ENCODE peak calls at places on chromosome 15, in ten cellular contexts. K is endodermal cell; X is RWPE2; N is uterus; H is spleen; U is WERI-Rb-1; P is CD8-positive, alpha-beta T cell; S is Peyer's patch; O is neural progenitor cell; Y is CD8-positive, alpha-beta memory T cell. I is an unnamed sample.
A peak's percentile ranks its signal among the peaks of the same experiment; 100 is the strongest.

GRCh38 chr15:63531586-63531985 is 27.2 kb downstream of the USP3 start:
- DNase-seq in Y (no peak), N (no peak), O (no peak), U (no peak), P (no peak), X (no peak), S (no peak), H (no peak), K (no peak), I (no peak)

GRCh38 chr15:71627188-71627587 is 183.2 kb upstream of the NR2E3 start:
- DNase-seq in Y (no peak), H (no peak), S (no peak), K (no peak), U (no peak), X (no peak), P (no peak), O (no peak), N (no peak), I (no peak)

GRCh38 chr15:56582785-56583184 is 117.8 kb upstream of the MNS1 start:
- DNase-seq in H (no peak), S (no peak), U (no peak), O (no peak), Y (no peak), K (no peak), P (no peak), N (no peak), X (no peak), I (no peak)

GRCh38 chr15:72503147-72503546 is 29.0 kb downstream of the ARIH1 start:
- DNase-seq in N (no peak), K (no peak), O (no peak), H (no peak), Y (no peak), U (no peak), S (no peak), P (no peak), X (no peak), I (no peak)

GRCh38 chr15:97736748-97737147 is 223.8 kb upstream of the ARRDC4 start:
- DNase-seq in Y (no peak), U (no peak), H (no peak), X (no peak), K (no peak), O (no peak), N (no peak), S (no peak), P (no peak), I (no peak)

GRCh38 chr15:98938804-98939203 is 68.8 kb downstream of the PGPEP1L start:
- DNase-seq in N (no peak), K (no peak), P (no peak), H (no peak), O (no peak), X (no peak), U (no peak), S (no peak), Y (no peak), I (no peak)

GRCh38 chr15:32716216-32716959 is 1.4 kb upstream of the GREM1 start:
- DNase-seq in Y (no peak), O (no peak), S (no peak), X (no peak), K (no peak), P (no peak), U (no peak), N (no peak), H (no peak), I (no peak)

GRCh38 chr15:57792729-57793449 is 86.4 kb downstream of the POLR2M start:
- DNase-seq in H (no peak), O (peak; percentile 27), U (no peak), Y (no peak), K (no peak), S (peak; percentile 73), X (no peak), P (no peak), N (no peak), I (peak; percentile 75)

GRCh38 chr15:52181938-52182780 is 9.0 kb downstream of the GNB5 start:
- DNase-seq in O (no peak), U (no peak), S (no peak), Y (no peak), H (no peak), P (no peak), N (no peak), K (no peak), X (no peak), I (no peak)

GRCh38 chr15:52392008-52392687 is 96.5 kb upstream of the MYO5C start:
- DNase-seq in N (no peak), H (no peak), U (no peak), K (peak; percentile 83), P (no peak), X (no peak), Y (no peak), O (no peak), S (no peak), I (peak; percentile 82)

GRCh38 chr15:26082833-26083174 is 219.7 kb upstream of the ATP10A start:
- DNase-seq in H (no peak), S (no peak), P (no peak), Y (no peak), U (peak; percentile 30), O (no peak), X (no peak), N (no peak), K (no peak), I (peak; percentile 30)

GRCh38 chr15:99704444-99704838 is 28.8 kb downstream of the LYSMD4 start:
- DNase-seq in O (peak; percentile 89), H (no peak), S (no peak), X (no peak), N (no peak), K (peak; percentile 58), Y (no peak), P (no peak), U (no peak), I (peak; percentile 88)

GRCh38 chr15:33852570-33852969 is 115.7 kb upstream of the CHRM5 start:
- DNase-seq in H (no peak), S (no peak), N (no peak), K (no peak), U (no peak), O (no peak), Y (no peak), P (no peak), X (no peak), I (peak; percentile 43)

GRCh38 chr15:91116379-91117067 is 16.5 kb downstream of the SV2B start:
- DNase-seq in N (no peak), H (no peak), K (peak; percentile 10), U (no peak), S (no peak), X (no peak), Y (no peak), P (no peak), O (no peak), I (peak; percentile 69)

GRCh38 chr15:49182128-49182527 is 12.1 kb downstream of the GALK2 start:
- DNase-seq in O (no peak), S (no peak), P (no peak), H (no peak), U (no peak), K (no peak), X (no peak), N (no peak), Y (no peak), I (no peak)

GRCh38 chr15:88897456-88898194 is 2.3 kb upstream of the HAPLN3 start:
- DNase-seq in Y (peak; percentile 65), O (peak; percentile 25), X (peak; percentile 95), P (peak; percentile 89), H (peak; percentile 94), U (peak; percentile 87), S (peak; percentile 63), K (peak; percentile 77), N (peak; percentile 87), I (peak; percentile 71)

GRCh38 chr15:40891810-40892448 is 2.3 kb upstream of the VPS18 start:
- DNase-seq in P (peak; percentile 28), Y (no peak), N (no peak), S (peak; percentile 71), U (peak; percentile 65), K (peak; percentile 84), H (no peak), O (peak; percentile 56), X (no peak), I (peak; percentile 72)

GRCh38 chr15:37289109-37289765 is 188.9 kb upstream of the MEIS2 start:
- DNase-seq in H (no peak), Y (no peak), U (peak; percentile 30), N (no peak), K (peak; percentile 61), O (peak; percentile 50), S (no peak), P (no peak), X (no peak), I (peak; percentile 18)

GRCh38 chr15:37291920-37292319 is 191.6 kb upstream of the MEIS2 start:
- DNase-seq in K (no peak), X (no peak), Y (no peak), N (no peak), O (no peak), P (no peak), H (no peak), S (no peak), U (no peak), I (peak; percentile 64)
- H3K36me3 ChIP-seq in K (no peaks in the 10 kb centered on the region), X (no peaks in the 10 kb centered on the region), Y (no peaks in the 10 kb centered on the region), N (no peaks in the 10 kb centered on the region), O (no peaks in the 10 kb centered on the region), P (no peaks in the 10 kb centered on the region), H (no peaks in the 10 kb centered on the region), S (no peaks in the 10 kb centered on the region), U (no peaks in the 10 kb centered on the region), I (no peaks in the 10 kb centered on the region)

GRCh38 chr15:65450556-65450955 is 27.8 kb upstream of the IGDCC4 start:
- DNase-seq in X (no peak), H (no peak), K (no peak), O (no peak), U (no peak), P (no peak), S (no peak), Y (no peak), N (no peak), I (no peak)
- H3K36me3 ChIP-seq in X (peaks cover 91% of the 10 kb centered on the region), H (peaks cover 97% of the 10 kb centered on the region), K (peaks cover 72% of the 10 kb centered on the region), O (peaks cover 16% of the 10 kb centered on the region), U (peaks cover 57% of the 10 kb centered on the region), P (peaks cover 46% of the 10 kb centered on the region), S (no peaks in the 10 kb centered on the region), Y (peaks cover 42% of the 10 kb centered on the region), N (no peaks in the 10 kb centered on the region), I (peaks cover 9% of the 10 kb centered on the region)

DNA sequence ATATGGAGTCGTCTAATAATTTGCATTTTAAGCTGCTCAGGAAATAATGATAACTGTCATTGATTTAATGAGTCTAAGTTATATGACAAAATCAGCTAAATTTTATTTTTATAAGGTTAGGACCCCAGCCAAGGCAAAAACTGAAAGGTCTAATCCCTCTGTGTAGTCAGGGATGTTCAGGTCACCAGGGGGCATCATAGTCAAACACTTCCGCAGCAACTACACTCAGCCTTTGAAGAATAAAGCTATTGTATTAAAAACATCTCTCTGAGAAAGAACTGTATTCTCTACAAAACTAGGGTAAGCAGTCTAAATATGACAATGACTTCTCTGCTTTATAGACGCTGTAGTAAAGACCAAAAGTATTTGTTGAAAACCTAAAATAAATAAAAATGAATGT is 15.0 kb downstream of the INTS14 start:
- DNase-seq in N (no peak), U (peak; percentile 18), S (no peak), O (peak; percentile 41), K (no peak), P (no peak), Y (no peak), X (no peak), H (no peak), I (no peak)
- H3K36me3 ChIP-seq in N (no peaks in the 10 kb centered on the region), U (peaks cover 59% of the 10 kb centered on the region), S (no peaks in the 10 kb centered on the region), O (peaks cover 14% of the 10 kb centered on the region), K (peaks cover 87% of the 10 kb centered on the region), P (peaks cover 45% of the 10 kb centered on the region), Y (peaks cover 60% of the 10 kb centered on the region), X (peaks cover 91% of the 10 kb centered on the region), H (peaks cover 100% of the 10 kb centered on the region), I (peaks cover 18% of the 10 kb centered on the region)

DNA sequence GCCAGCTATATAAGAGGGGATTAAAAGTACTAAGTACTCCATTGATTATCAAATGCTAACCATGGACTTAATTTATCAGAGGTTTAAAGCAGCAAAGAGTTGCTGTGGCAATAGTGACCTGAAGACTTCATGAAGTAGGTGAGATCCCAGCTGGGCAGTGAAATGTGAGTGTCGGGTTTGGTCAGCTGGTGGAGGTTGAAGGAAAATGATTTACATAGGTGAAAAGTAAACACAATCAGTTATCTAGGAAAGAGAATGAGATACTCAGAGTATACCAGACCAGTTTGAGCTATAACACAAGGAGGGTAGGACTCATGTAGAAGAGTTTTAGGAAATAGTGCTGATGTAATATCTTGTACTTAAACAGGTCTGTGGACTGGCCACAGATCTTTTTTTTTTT is 16.5 kb upstream of the FBXO22 start:
- DNase-seq in Y (no peak), O (no peak), X (no peak), P (no peak), N (no peak), K (no peak), H (no peak), U (no peak), S (no peak), I (no peak)
- H3K36me3 ChIP-seq in Y (peaks cover 10% of the 10 kb centered on the region), O (no peaks in the 10 kb centered on the region), X (peaks cover 59% of the 10 kb centered on the region), P (peaks cover 6% of the 10 kb centered on the region), N (no peaks in the 10 kb centered on the region), K (peaks cover 80% of the 10 kb centered on the region), H (peaks cover 86% of the 10 kb centered on the region), U (peaks cover 16% of the 10 kb centered on the region), S (no peaks in the 10 kb centered on the region), I (no peaks in the 10 kb centered on the region)